ENCODE peak calls at places on chromosome 14, in five cellular contexts. One of them, this sample, is unnamed.

GRCh38 chr14:46322730-46323425 is 328.7 kb downstream of the RPL10L start:
- DNase-seq in uterus: peak; percentile 12
- DNase-seq in suprapubic skin: no peak
- DNase-seq in K562: no peak
- DNase-seq in ovary: no peak
- DNase-seq in this sample: no peak

GRCh38 chr14:96754845-96755184 is 42.4 kb upstream of the VRK1 start:
- DNase-seq in suprapubic skin: no peak
- DNase-seq in ovary: no peak
- DNase-seq in K562: no peak
- DNase-seq in uterus: no peak
- DNase-seq in this sample: no peak

GRCh38 chr14:24052656-24053547 is 1.1 kb downstream of the CARMIL3 start:
- DNase-seq in uterus: no peak
- DNase-seq in suprapubic skin: peak; percentile 51
- DNase-seq in ovary: no peak
- DNase-seq in K562: no peak
- DNase-seq in this sample: no peak

GRCh38 chr14:66443158-66443695 is 42.9 kb upstream of the CCDC196 start:
- DNase-seq in uterus: no peak
- DNase-seq in K562: no peak
- DNase-seq in ovary: no peak
- DNase-seq in suprapubic skin: no peak
- DNase-seq in this sample: no peak

GRCh38 chr14:59771577-59771976 is 99.0 kb downstream of the RTN1 start:
- DNase-seq in ovary: no peak
- DNase-seq in suprapubic skin: no peak
- DNase-seq in K562: no peak
- DNase-seq in uterus: no peak
- DNase-seq in this sample: no peak

GRCh38 chr14:50082784-50083466 is 33.4 kb downstream of the VCPKMT start:
- DNase-seq in suprapubic skin: no peak
- DNase-seq in K562: no peak
- DNase-seq in ovary: no peak
- DNase-seq in uterus: no peak
- DNase-seq in this sample: no peak

GRCh38 chr14:100375273-100375962 is 52.3 kb downstream of the SLC25A47 start:
- DNase-seq in K562: peak; percentile 57
- DNase-seq in suprapubic skin: peak; percentile 86
- DNase-seq in uterus: peak; percentile 73
- DNase-seq in ovary: peak; percentile 54
- DNase-seq in this sample: peak; percentile 55

GRCh38 chr14:64410084-64410774 is 22.1 kb downstream of the MTHFD1 start:
- DNase-seq in K562: no peak
- DNase-seq in uterus: no peak
- DNase-seq in ovary: no peak
- DNase-seq in suprapubic skin: no peak
- DNase-seq in this sample: no peak

GRCh38 chr14:74955229-74955999 is at the start of gene PGF:
- DNase-seq in uterus: peak; percentile 78
- DNase-seq in K562: peak; percentile 80
- DNase-seq in suprapubic skin: no peak
- DNase-seq in ovary: peak; percentile 65
- DNase-seq in this sample: peak; percentile 76

GRCh38 chr14:101737414-101738367 is 23.8 kb upstream of the PPP2R5C start:
- DNase-seq in K562: no peak
- DNase-seq in ovary: no peak
- DNase-seq in uterus: no peak
- DNase-seq in suprapubic skin: peak; percentile 45
- DNase-seq in this sample: no peak

GRCh38 chr14:88929656-88930436 is 105.4 kb downstream of the TTC8 start:
- DNase-seq in suprapubic skin: no peak
- DNase-seq in ovary: no peak
- DNase-seq in K562: peak; percentile 12
- DNase-seq in uterus: no peak
- DNase-seq in this sample: no peak

GRCh38 chr14:64704743-64705405 is 650 bp downstream of the PLEKHG3 start:
- DNase-seq in suprapubic skin: peak; percentile 76
- DNase-seq in uterus: peak; percentile 41
- DNase-seq in ovary: peak; percentile 61
- DNase-seq in K562: no peak
- DNase-seq in this sample: peak; percentile 75

GRCh38 chr14:40629144-40629543 is 977.5 kb upstream of the LRFN5 start:
- DNase-seq in suprapubic skin: no peak
- DNase-seq in K562: no peak
- DNase-seq in ovary: no peak
- DNase-seq in uterus: no peak
- DNase-seq in this sample: no peak

GRCh38 chr14:76933515-76933914 is 95.0 kb downstream of the IRF2BPL start:
- DNase-seq in uterus: no peak
- DNase-seq in ovary: no peak
- DNase-seq in suprapubic skin: no peak
- DNase-seq in K562: no peak
- DNase-seq in this sample: no peak

GRCh38 chr14:99578541-99579044 is 25.4 kb downstream of the CCDC85C start:
- DNase-seq in ovary: peak; percentile 73
- DNase-seq in uterus: peak; percentile 69
- DNase-seq in K562: no peak
- DNase-seq in suprapubic skin: no peak
- DNase-seq in this sample: no peak

GRCh38 chr14:74551903-74552371 is 58.4 kb downstream of the ISCA2 start:
- DNase-seq in ovary: peak; percentile 61
- DNase-seq in K562: no peak
- DNase-seq in suprapubic skin: no peak
- DNase-seq in uterus: no peak
- DNase-seq in this sample: no peak

GRCh38 chr14:64654072-64654899 is 49.9 kb upstream of the PLEKHG3 start:
- DNase-seq in K562: no peak
- DNase-seq in ovary: no peak
- DNase-seq in uterus: no peak
- DNase-seq in suprapubic skin: no peak
- DNase-seq in this sample: no peak

GRCh38 chr14:49962616-49963015 is 69.7 kb downstream of the ARF6 start:
- DNase-seq in K562: peak; percentile 43
- DNase-seq in uterus: no peak
- DNase-seq in ovary: no peak
- DNase-seq in suprapubic skin: no peak
- DNase-seq in this sample: no peak

GRCh38 chr14:105151131-105151837 is 17.3 kb downstream of the JAG2 start:
- DNase-seq in uterus: no peak
- DNase-seq in ovary: no peak
- DNase-seq in K562: no peak
- DNase-seq in suprapubic skin: no peak
- DNase-seq in this sample: no peak

GRCh38 chr14:76710093-76711010 is 50.9 kb upstream of the VASH1 start:
- DNase-seq in suprapubic skin: no peak
- DNase-seq in uterus: no peak
- DNase-seq in K562: peak; percentile 47
- DNase-seq in ovary: no peak
- DNase-seq in this sample: peak; percentile 46

GRCh38 chr14:68789002-68789797 is 3.7 kb downstream of the ZFP36L1 start:
- DNase-seq in K562: peak; percentile 65
- DNase-seq in uterus: peak; percentile 84
- DNase-seq in suprapubic skin: peak; percentile 92
- DNase-seq in ovary: peak; percentile 83
- DNase-seq in this sample: peak; percentile 86

GRCh38 chr14:106286697-106287290 is 760.4 kb downstream of the TMEM121 start:
- DNase-seq in suprapubic skin: no peak
- DNase-seq in uterus: no peak
- DNase-seq in K562: peak; percentile 35
- DNase-seq in ovary: no peak
- DNase-seq in this sample: no peak

GRCh38 chr14:49280566-49280965 is 305.6 kb downstream of the RPS29 start:
- DNase-seq in uterus: no peak
- DNase-seq in ovary: no peak
- DNase-seq in K562: no peak
- DNase-seq in suprapubic skin: no peak
- DNase-seq in this sample: no peak

GRCh38 chr14:40096968-40097367 is 664.7 kb upstream of the FBXO33 start:
- DNase-seq in suprapubic skin: no peak
- DNase-seq in K562: no peak
- DNase-seq in ovary: no peak
- DNase-seq in uterus: no peak
- DNase-seq in this sample: no peak

GRCh38 chr14:68695326-68695768 is 97.5 kb downstream of the ZFP36L1 start:
- DNase-seq in ovary: no peak
- DNase-seq in uterus: peak; percentile 74
- DNase-seq in K562: no peak
- DNase-seq in suprapubic skin: peak; percentile 89
- DNase-seq in this sample: peak; percentile 58

GRCh38 chr14:77212933-77213656 is 31.5 kb downstream of the TMEM63C start:
- DNase-seq in uterus: no peak
- DNase-seq in K562: peak; percentile 51
- DNase-seq in suprapubic skin: no peak
- DNase-seq in ovary: no peak
- DNase-seq in this sample: peak; percentile 57

GRCh38 chr14:100529561-100530031 is 57.6 kb downstream of the BEGAIN start:
- DNase-seq in K562: no peak
- DNase-seq in suprapubic skin: peak; percentile 55
- DNase-seq in uterus: no peak
- DNase-seq in ovary: no peak
- DNase-seq in this sample: no peak

GRCh38 chr14:73729556-73730265 is 15.5 kb upstream of the PNMA1 start:
- DNase-seq in suprapubic skin: peak; percentile 68
- DNase-seq in K562: no peak
- DNase-seq in uterus: no peak
- DNase-seq in ovary: peak; percentile 39
- DNase-seq in this sample: peak; percentile 11

GRCh38 chr14:58098507-58098906 is 53.5 kb downstream of the ARMH4 start:
- DNase-seq in K562: no peak
- DNase-seq in suprapubic skin: no peak
- DNase-seq in ovary: no peak
- DNase-seq in uterus: no peak
- DNase-seq in this sample: no peak

GRCh38 chr14:77638738-77639137 is 22.3 kb upstream of the SPTLC2 start:
- DNase-seq in uterus: no peak
- DNase-seq in suprapubic skin: no peak
- DNase-seq in ovary: no peak
- DNase-seq in K562: no peak
- DNase-seq in this sample: no peak

GRCh38 chr14:54754116-54754622 is 148.5 kb downstream of the GCH1 start:
- DNase-seq in uterus: no peak
- DNase-seq in suprapubic skin: no peak
- DNase-seq in K562: no peak
- DNase-seq in ovary: no peak
- DNase-seq in this sample: no peak

GRCh38 chr14:54754623-54755386 is 147.8 kb downstream of the GCH1 start:
- DNase-seq in uterus: no peak
- DNase-seq in suprapubic skin: no peak
- DNase-seq in K562: peak; percentile 83
- DNase-seq in ovary: no peak
- DNase-seq in this sample: no peak

GRCh38 chr14:54759982-54760585 is 142.5 kb downstream of the GCH1 start:
- DNase-seq in K562: no peak
- DNase-seq in suprapubic skin: no peak
- DNase-seq in uterus: no peak
- DNase-seq in ovary: no peak
- DNase-seq in this sample: no peak

GRCh38 chr14:54758041-54758440 is 144.6 kb downstream of the GCH1 start:
- DNase-seq in suprapubic skin: no peak
- DNase-seq in K562: no peak
- DNase-seq in ovary: no peak
- DNase-seq in uterus: no peak
- DNase-seq in this sample: no peak

DNA sequence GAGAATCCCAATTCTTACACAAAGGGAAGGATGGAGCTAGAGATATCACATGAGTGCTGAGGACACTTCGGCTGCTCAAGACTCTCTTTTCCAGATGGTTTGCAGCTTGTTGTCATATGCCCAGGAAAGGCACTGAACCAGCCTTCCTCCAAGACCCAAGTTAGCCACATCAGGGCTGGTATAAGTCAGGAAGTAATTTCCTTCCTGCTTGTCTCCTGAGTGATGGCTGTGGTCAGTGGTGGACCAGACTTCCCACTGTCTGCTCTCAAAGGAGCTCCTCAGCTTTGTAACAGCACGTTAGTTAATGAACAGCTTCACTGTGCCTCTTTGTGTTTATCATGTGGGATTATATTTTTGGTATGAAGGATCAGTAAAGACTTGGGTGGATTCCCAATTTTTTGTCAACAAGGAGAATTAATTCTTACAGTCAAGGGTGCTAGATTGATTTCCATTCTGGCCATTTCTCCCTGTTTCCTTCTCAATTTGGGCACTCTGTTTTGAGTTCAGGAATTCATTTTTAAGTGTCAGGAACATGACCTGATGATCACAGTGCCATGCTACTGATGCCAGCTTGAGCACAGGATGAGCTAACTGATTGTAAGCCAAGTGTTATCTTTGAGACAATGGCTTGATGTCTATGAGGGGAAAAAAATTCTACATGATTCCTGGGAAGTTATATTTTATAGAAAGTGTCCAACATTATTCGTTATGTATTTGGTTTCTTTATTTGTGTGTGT is 145.8 kb downstream of the GCH1 start:
- DNase-seq in uterus: no peak
- DNase-seq in ovary: no peak
- DNase-seq in suprapubic skin: no peak
- DNase-seq in K562: no peak
- DNase-seq in this sample: no peak
- TF ChIP-seq POLR2A in uterus: no peak
- TF ChIP-seq POLR2A in ovary: no peak
- TF ChIP-seq POLR2A in suprapubic skin: no peak
- TF ChIP-seq POLR2A in K562: no peak
- TF ChIP-seq POLR2A in this sample: no peak

GRCh38 chr14:55874785-55875184 is 243.4 kb upstream of the PELI2 start:
- DNase-seq in ovary: no peak
- DNase-seq in uterus: no peak
- DNase-seq in suprapubic skin: no peak
- DNase-seq in K562: no peak
- DNase-seq in this sample: no peak
- H3K27me3 ChIP-seq in ovary: no peaks in the 10 kb centered on the region
- H3K27me3 ChIP-seq in uterus: no peaks in the 10 kb centered on the region
- H3K27me3 ChIP-seq in suprapubic skin: no peaks in the 10 kb centered on the region
- H3K27me3 ChIP-seq in K562: no peaks in the 10 kb centered on the region
- H3K27me3 ChIP-seq in this sample: no peaks in the 10 kb centered on the region

GRCh38 chr14:51597511-51597920 is 54.2 kb upstream of the FRMD6 start:
- DNase-seq in ovary: no peak
- DNase-seq in K562: no peak
- DNase-seq in suprapubic skin: no peak
- DNase-seq in uterus: no peak
- DNase-seq in this sample: no peak
- H3K4me3 ChIP-seq in ovary: peak overlapping the region; percentile 0
- H3K4me3 ChIP-seq in K562: no peak overlapping the region
- H3K4me3 ChIP-seq in suprapubic skin: no peak overlapping the region
- H3K4me3 ChIP-seq in uterus: peak overlapping the region; percentile 26
- H3K4me3 ChIP-seq in this sample: no peak overlapping the region

GRCh38 chr14:103094406-103095209 is at the start of gene EXOC3L4:
- DNase-seq in K562: no peak
- DNase-seq in ovary: no peak
- DNase-seq in suprapubic skin: no peak
- DNase-seq in uterus: no peak
- DNase-seq in this sample: no peak
- TF ChIP-seq POLR2A in K562: no peak
- TF ChIP-seq POLR2A in ovary: no peak
- TF ChIP-seq POLR2A in suprapubic skin: no peak
- TF ChIP-seq POLR2A in uterus: no peak
- TF ChIP-seq POLR2A in this sample: no peak

This sample was measured in body of pancreas.